ENCODE peak calls at places on chromosomes 13 and 19, in five cellular contexts. One of them, this sample, is unnamed.

GRCh38 chr13:104414771-104415170 is 1348.6 kb upstream of the SLC10A2 start:
- DNase-seq in tibial artery: no peak
- DNase-seq in right atrium auricular region: no peak
- DNase-seq in progenitor cell of endocrine pancreas: no peak
- DNase-seq in DMS153: peak
- DNase-seq in this sample: no peak

GRCh38 chr19:5024282-5024681 is 55.4 kb downstream of the KDM4B start:
- DNase-seq in DMS153: no peak
- DNase-seq in tibial artery: no peak
- DNase-seq in progenitor cell of endocrine pancreas: no peak
- DNase-seq in right atrium auricular region: no peak
- DNase-seq in this sample: no peak

GRCh38 chr13:95579303-95579702 is 26.8 kb downstream of the CLDN10 start:
- DNase-seq in tibial artery: no peak
- DNase-seq in right atrium auricular region: no peak
- DNase-seq in DMS153: no peak
- DNase-seq in progenitor cell of endocrine pancreas: no peak
- DNase-seq in this sample: no peak

GRCh38 chr19:50173144-50173543 is 10.1 kb upstream of the IZUMO2 start:
- DNase-seq in progenitor cell of endocrine pancreas: no peak
- DNase-seq in right atrium auricular region: no peak
- DNase-seq in tibial artery: no peak
- DNase-seq in DMS153: no peak
- DNase-seq in this sample: no peak

GRCh38 chr13:112376050-112376681 is at the start of gene SPACA7:
- DNase-seq in DMS153: no peak
- DNase-seq in progenitor cell of endocrine pancreas: no peak
- DNase-seq in tibial artery: no peak
- DNase-seq in right atrium auricular region: no peak
- DNase-seq in this sample: no peak

GRCh38 chr19:9727644-9728043 is 40.9 kb downstream of the ZNF846 start:
- DNase-seq in DMS153: no peak
- DNase-seq in tibial artery: no peak
- DNase-seq in progenitor cell of endocrine pancreas: no peak
- DNase-seq in right atrium auricular region: no peak
- DNase-seq in this sample: no peak

GRCh38 chr19:41564515-41565383 is 11.2 kb upstream of the CEACAM21 start:
- DNase-seq in progenitor cell of endocrine pancreas: no peak
- DNase-seq in DMS153: no peak
- DNase-seq in right atrium auricular region: peak
- DNase-seq in tibial artery: no peak
- DNase-seq in this sample: no peak

GRCh38 chr13:50220938-50221337 is 205.7 kb downstream of the KCNRG start:
- DNase-seq in tibial artery: no peak
- DNase-seq in right atrium auricular region: no peak
- DNase-seq in DMS153: no peak
- DNase-seq in progenitor cell of endocrine pancreas: no peak
- DNase-seq in this sample: no peak

GRCh38 chr13:26538363-26539317 is 18.8 kb upstream of the WASF3 start:
- DNase-seq in right atrium auricular region: no peak
- DNase-seq in progenitor cell of endocrine pancreas: no peak
- DNase-seq in tibial artery: peak
- DNase-seq in DMS153: peak
- DNase-seq in this sample: no peak

GRCh38 chr19:13208964-13209796 is 59.0 kb downstream of the IER2 start:
- DNase-seq in tibial artery: no peak
- DNase-seq in right atrium auricular region: no peak
- DNase-seq in progenitor cell of endocrine pancreas: no peak
- DNase-seq in DMS153: no peak
- DNase-seq in this sample: no peak

GRCh38 chr19:2607712-2608601 is 94.5 kb downstream of the GNG7 start:
- DNase-seq in DMS153: no peak
- DNase-seq in tibial artery: peak
- DNase-seq in progenitor cell of endocrine pancreas: no peak
- DNase-seq in right atrium auricular region: no peak
- DNase-seq in this sample: no peak

GRCh38 chr19:21328402-21328801 is 808 bp downstream of the ZNF708 start:
- DNase-seq in DMS153: no peak
- DNase-seq in progenitor cell of endocrine pancreas: no peak
- DNase-seq in tibial artery: no peak
- DNase-seq in right atrium auricular region: no peak
- DNase-seq in this sample: no peak

GRCh38 chr13:25118371-25118770 is 22.4 kb downstream of the PABPC3 start:
- DNase-seq in tibial artery: no peak
- DNase-seq in right atrium auricular region: no peak
- DNase-seq in DMS153: no peak
- DNase-seq in progenitor cell of endocrine pancreas: no peak
- DNase-seq in this sample: no peak

GRCh38 chr13:23599083-23599925 is 29.1 kb downstream of the TNFRSF19 start:
- DNase-seq in progenitor cell of endocrine pancreas: no peak
- DNase-seq in DMS153: no peak
- DNase-seq in tibial artery: no peak
- DNase-seq in right atrium auricular region: no peak
- DNase-seq in this sample: no peak

GRCh38 chr19:33406521-33407139 is 33.1 kb downstream of the CEBPG start:
- DNase-seq in progenitor cell of endocrine pancreas: peak
- DNase-seq in DMS153: no peak
- DNase-seq in right atrium auricular region: peak
- DNase-seq in tibial artery: peak
- DNase-seq in this sample: peak

GRCh38 chr13:33341861-33342452 is 56.4 kb upstream of the STARD13 start:
- DNase-seq in DMS153: peak
- DNase-seq in right atrium auricular region: no peak
- DNase-seq in tibial artery: no peak
- DNase-seq in progenitor cell of endocrine pancreas: no peak
- DNase-seq in this sample: no peak

GRCh38 chr19:10424011-10424637 is 3.8 kb downstream of the PDE4A start:
- DNase-seq in DMS153: peak
- DNase-seq in tibial artery: peak
- DNase-seq in right atrium auricular region: peak
- DNase-seq in progenitor cell of endocrine pancreas: peak
- DNase-seq in this sample: peak

GRCh38 chr13:98413796-98414195 is 163.1 kb downstream of the STK24 start:
- DNase-seq in tibial artery: no peak
- DNase-seq in DMS153: no peak
- DNase-seq in progenitor cell of endocrine pancreas: no peak
- DNase-seq in right atrium auricular region: no peak
- DNase-seq in this sample: no peak

GRCh38 chr13:45231722-45232121 is 30.9 kb upstream of the KCTD4 start:
- DNase-seq in right atrium auricular region: no peak
- DNase-seq in DMS153: peak
- DNase-seq in progenitor cell of endocrine pancreas: no peak
- DNase-seq in tibial artery: no peak
- DNase-seq in this sample: no peak

GRCh38 chr19:10191347-10191746 is 3.4 kb downstream of the DNMT1 start:
- DNase-seq in right atrium auricular region: no peak
- DNase-seq in tibial artery: peak
- DNase-seq in progenitor cell of endocrine pancreas: no peak
- DNase-seq in DMS153: no peak
- DNase-seq in this sample: no peak

GRCh38 chr19:41221514-41222205 is 2.6 kb downstream of the AXL start:
- DNase-seq in right atrium auricular region: no peak
- DNase-seq in DMS153: no peak
- DNase-seq in tibial artery: no peak
- DNase-seq in progenitor cell of endocrine pancreas: no peak
- DNase-seq in this sample: no peak

GRCh38 chr13:19984430-19985218 is 26.1 kb downstream of the ZMYM2 start:
- DNase-seq in tibial artery: no peak
- DNase-seq in right atrium auricular region: no peak
- DNase-seq in progenitor cell of endocrine pancreas: no peak
- DNase-seq in DMS153: no peak
- DNase-seq in this sample: no peak

GRCh38 chr13:24664726-24665409 is 15.3 kb upstream of the ATP12A start:
- DNase-seq in tibial artery: no peak
- DNase-seq in DMS153: no peak
- DNase-seq in right atrium auricular region: peak
- DNase-seq in progenitor cell of endocrine pancreas: no peak
- DNase-seq in this sample: no peak

GRCh38 chr13:73877399-73877798 is 256.8 kb downstream of the KLF12 start:
- DNase-seq in progenitor cell of endocrine pancreas: no peak
- DNase-seq in tibial artery: no peak
- DNase-seq in right atrium auricular region: no peak
- DNase-seq in DMS153: no peak
- DNase-seq in this sample: no peak

GRCh38 chr13:107743523-107743922 is 471.8 kb downstream of the LIG4 start:
- DNase-seq in DMS153: peak
- DNase-seq in tibial artery: no peak
- DNase-seq in progenitor cell of endocrine pancreas: no peak
- DNase-seq in right atrium auricular region: no peak
- DNase-seq in this sample: no peak